ENCODE peak calls at places on chromosomes 7 and 10, in nine cellular contexts. X is vagina; F is OCI-LY7; S is AG04449; J is upper lobe of right lung; P is CD4-positive, alpha-beta T cell; W is upper lobe of left lung; G is heart right ventricle; C is nephron progenitor cell. N is an unnamed sample.

GRCh38 chr7:83936056-83936703 is 258.4 kb downstream of the SEMA3A start:
- DNase-seq in X (no peak), F (peak), S (peak), J (no peak), P (peak), W (peak), G (peak), C (peak), N (peak)

GRCh38 chr7:104848386-104848990 is 165.5 kb upstream of the KMT2E start:
- DNase-seq in X (no peak), F (peak), S (no peak), J (no peak), P (peak), W (no peak), G (peak), C (peak), N (peak)

GRCh38 chr10:69315100-69315542 is 36.8 kb downstream of the HK1 start:
- DNase-seq in X (no peak), F (no peak), S (no peak), J (no peak), P (no peak), W (no peak), G (no peak), C (no peak), N (no peak)

GRCh38 chr7:83689855-83690254 is 40.9 kb upstream of the SEMA3E start:
- DNase-seq in X (no peak), F (no peak), S (no peak), J (no peak), P (no peak), W (no peak), G (no peak), C (no peak), N (no peak)

GRCh38 chr10:29811751-29812427 is 177.1 kb upstream of the SVIL start:
- DNase-seq in X (no peak), F (no peak), S (peak), J (no peak), P (no peak), W (no peak), G (peak), C (no peak), N (peak)

GRCh38 chr7:100089458-100090201 is 861 bp downstream of the COPS6 start:
- DNase-seq in X (no peak), F (no peak), S (no peak), J (no peak), P (no peak), W (no peak), G (no peak), C (no peak), N (peak)

GRCh38 chr10:57579926-57580325 is 687.8 kb downstream of the IPMK start:
- DNase-seq in X (no peak), F (peak), S (no peak), J (no peak), P (no peak), W (no peak), G (peak), C (no peak), N (no peak)

GRCh38 chr10:66982792-66983481 is 57.1 kb downstream of the LRRTM3 start:
- DNase-seq in X (no peak), F (no peak), S (no peak), J (no peak), P (no peak), W (no peak), G (no peak), C (peak), N (no peak)

GRCh38 chr7:149375234-149376008 is 85.4 kb downstream of the ZNF777 start:
- DNase-seq in X (no peak), F (no peak), S (no peak), J (no peak), P (no peak), W (no peak), G (no peak), C (no peak), N (no peak)

GRCh38 chr10:79050896-79051555 is 17.7 kb upstream of the ZMIZ1 start:
- DNase-seq in X (no peak), F (no peak), S (no peak), J (peak), P (no peak), W (peak), G (no peak), C (no peak), N (peak)

GRCh38 chr10:124955243-124955642 is 13.3 kb downstream of the ZRANB1 start:
- DNase-seq in X (no peak), F (no peak), S (no peak), J (no peak), P (no peak), W (no peak), G (no peak), C (no peak), N (no peak)

GRCh38 chr7:80883188-80884025 is 35.4 kb downstream of the SEMA3C start:
- DNase-seq in X (no peak), F (no peak), S (peak), J (no peak), P (no peak), W (peak), G (no peak), C (no peak), N (no peak)

GRCh38 chr7:120588411-120588810 is 269.5 kb downstream of the TSPAN12 start:
- DNase-seq in X (no peak), F (no peak), S (no peak), J (no peak), P (no peak), W (no peak), G (no peak), C (no peak), N (no peak)

GRCh38 chr7:41890631-41891265 is 187.9 kb upstream of the INHBA start:
- DNase-seq in X (no peak), F (no peak), S (no peak), J (no peak), P (no peak), W (no peak), G (peak), C (no peak), N (no peak)

GRCh38 chr7:41893656-41894055 is 190.8 kb upstream of the INHBA start:
- DNase-seq in X (no peak), F (no peak), S (no peak), J (no peak), P (no peak), W (no peak), G (no peak), C (no peak), N (no peak)

GRCh38 chr7:41889472-41889871 is 186.6 kb upstream of the INHBA start:
- DNase-seq in X (no peak), F (no peak), S (no peak), J (no peak), P (no peak), W (no peak), G (no peak), C (no peak), N (peak)

GRCh38 chr7:41889040-41889439 is 186.2 kb upstream of the INHBA start:
- DNase-seq in X (no peak), F (no peak), S (no peak), J (no peak), P (no peak), W (no peak), G (no peak), C (no peak), N (no peak)

GRCh38 chr7:41891967-41892755 is 189.3 kb upstream of the INHBA start:
- DNase-seq in X (no peak), F (peak), S (no peak), J (no peak), P (no peak), W (no peak), G (peak), C (peak), N (peak)
- TF ChIP-seq CTCF in X (no peak), F (peak), S (peak), J (no peak), P (no peak), W (no peak), G (no peak), C (peak), N (no peak)

DNA sequence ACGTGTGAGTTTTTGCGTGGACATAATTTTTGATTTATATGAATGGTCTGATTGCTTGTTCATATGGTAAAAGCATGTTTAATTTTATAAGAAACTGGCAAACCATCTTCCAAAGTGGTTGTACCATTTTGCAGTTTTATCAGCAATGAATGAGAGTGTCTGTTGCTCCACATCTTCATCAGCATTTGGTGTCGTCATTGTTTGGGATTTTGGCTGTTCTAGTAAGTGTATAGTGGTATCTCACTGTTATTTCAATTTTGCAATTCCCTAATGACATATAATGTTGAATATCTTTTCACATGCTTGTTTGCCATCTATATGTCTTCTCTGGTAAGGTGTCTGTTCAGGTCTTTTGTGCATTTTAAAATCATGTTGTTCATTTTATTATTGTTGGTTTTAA is 13.2 kb upstream of the PLCE1 start:
- DNase-seq in X (no peak), F (no peak), S (no peak), J (no peak), P (no peak), W (no peak), G (no peak), C (no peak), N (no peak)
- TF ChIP-seq CTCF in X (no peak), F (no peak), S (no peak), J (no peak), P (no peak), W (no peak), G (no peak), C (no peak), N (no peak)

DNA sequence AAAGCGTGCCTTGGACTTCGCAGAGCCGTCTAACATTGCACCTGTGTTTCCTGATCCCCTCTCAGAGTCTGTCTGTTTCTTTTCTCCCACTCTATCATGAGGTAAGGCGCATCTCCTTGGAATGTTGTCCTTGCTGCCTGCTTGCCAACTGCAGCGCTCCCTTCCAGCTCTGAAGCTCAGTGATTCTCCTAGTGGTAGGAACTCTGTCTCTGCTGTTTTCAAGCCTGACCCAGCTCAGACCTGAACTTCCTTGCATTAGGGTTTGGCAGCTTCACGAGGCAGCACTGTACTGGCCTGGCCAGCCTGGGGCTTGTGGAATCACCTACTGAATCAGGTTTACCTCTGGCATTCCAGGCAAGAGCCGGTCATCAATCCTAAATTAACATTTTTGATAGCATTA is 123.9 kb downstream of the CREB5 start:
- DNase-seq in X (no peak), F (no peak), S (no peak), J (no peak), P (no peak), W (no peak), G (no peak), C (peak), N (no peak)
- TF ChIP-seq CTCF in X (no peak), F (no peak), S (peak), J (peak), P (no peak), W (no peak), G (no peak), C (peak), N (no peak)

DNA sequence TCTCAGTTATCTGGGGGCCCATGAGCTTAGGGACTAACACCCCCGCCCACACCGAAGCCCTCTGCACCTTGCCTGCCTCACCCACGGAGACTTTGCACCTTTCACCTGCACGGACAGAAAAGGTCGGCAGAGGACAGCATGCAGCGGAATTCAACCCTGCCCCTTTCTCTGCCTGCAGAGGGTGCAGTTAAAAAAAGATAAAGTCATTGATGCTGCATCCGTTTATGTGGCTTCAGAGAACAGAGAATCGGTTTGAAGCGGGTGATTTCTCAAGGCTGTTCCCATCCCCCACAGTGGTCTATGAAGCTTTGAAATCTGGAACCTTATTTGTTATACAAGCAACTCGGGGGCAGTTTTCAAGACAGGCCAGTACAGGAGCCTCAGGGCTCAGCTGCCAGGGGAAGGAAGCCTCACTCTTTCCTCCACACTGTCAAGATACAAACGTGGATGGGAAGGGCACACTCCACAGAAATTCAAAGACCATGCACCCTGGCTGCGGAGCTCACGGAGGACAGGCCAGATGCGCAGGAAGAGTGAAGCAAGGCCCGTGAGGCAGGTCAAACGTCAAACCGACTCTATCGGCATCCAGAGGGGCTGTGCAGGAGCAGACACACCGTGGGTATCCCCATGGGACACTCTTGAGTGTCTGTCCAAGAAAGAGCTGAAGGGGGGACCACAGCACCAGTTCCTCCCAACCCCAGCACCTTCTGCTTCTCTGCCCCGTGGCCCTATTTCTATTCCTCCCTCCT is 66.3 kb downstream of the INSIG1 start:
- DNase-seq in X (no peak), F (peak), S (no peak), J (peak), P (no peak), W (no peak), G (no peak), C (no peak), N (peak)
- TF ChIP-seq CTCF in X (no peak), F (peak), S (no peak), J (no peak), P (no peak), W (no peak), G (no peak), C (no peak), N (no peak)

DNA sequence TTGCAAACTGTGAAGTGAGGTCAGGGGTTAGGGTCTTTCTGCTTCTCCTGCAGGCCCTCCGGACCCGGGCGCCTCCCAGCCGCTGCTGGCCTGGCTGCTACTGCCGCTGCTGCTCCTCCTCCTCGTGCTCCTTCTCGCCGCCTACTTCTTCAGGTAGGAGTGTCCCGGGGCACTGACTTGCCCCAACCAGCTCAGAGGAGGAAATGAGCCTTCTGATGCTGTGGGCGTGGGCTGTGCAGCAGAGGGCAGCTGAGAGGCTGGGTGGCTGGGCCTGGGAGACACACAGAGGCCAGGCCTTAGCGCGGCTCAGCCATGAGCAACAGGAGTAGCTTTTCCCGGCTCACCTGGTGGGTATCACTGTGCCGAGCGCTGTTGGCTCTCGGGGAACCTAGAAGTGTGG is 78.9 kb downstream of the MKI67 start:
- DNase-seq in X (no peak), F (peak), S (no peak), J (peak), P (peak), W (peak), G (peak), C (peak), N (peak)
- TF ChIP-seq CTCF in X (no peak), F (peak), S (no peak), J (no peak), P (no peak), W (no peak), G (no peak), C (no peak), N (no peak)

GRCh38 chr7:40043164-40043563 is 91.3 kb downstream of the MPLKIP start:
- DNase-seq in X (no peak), F (no peak), S (no peak), J (no peak), P (no peak), W (no peak), G (no peak), C (no peak), N (no peak)

GRCh38 chr7:40047661-40048060 is 86.8 kb downstream of the MPLKIP start:
- DNase-seq in X (no peak), F (peak), S (no peak), J (no peak), P (no peak), W (no peak), G (no peak), C (no peak), N (no peak)
- TF ChIP-seq CTCF in X (no peak), F (peak), S (no peak), J (no peak), P (no peak), W (no peak), G (no peak), C (no peak), N (peak)

DNA sequence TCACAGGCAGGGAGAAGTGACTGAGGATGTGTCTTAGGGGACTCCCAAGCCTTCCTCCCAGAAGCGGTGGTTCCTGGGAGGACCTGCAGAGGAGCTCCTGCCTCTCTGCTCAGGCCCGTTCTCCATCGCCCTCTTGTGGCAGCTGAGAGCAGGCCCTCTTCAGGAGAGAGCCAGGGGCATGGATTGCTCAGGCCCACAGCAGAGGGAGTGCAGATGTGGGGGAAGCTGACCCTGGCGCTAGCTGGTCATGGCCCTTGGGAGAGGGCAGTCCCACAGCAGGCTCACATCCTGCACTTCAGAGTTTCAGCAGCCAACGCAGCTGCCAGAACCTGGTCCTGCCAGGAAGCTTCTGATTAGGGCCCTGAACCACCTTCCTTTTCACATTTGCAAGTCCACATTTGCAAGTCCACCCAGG is 94.8 kb upstream of the TARP start:
- DNase-seq in X (no peak), F (peak), S (peak), J (peak), P (peak), W (peak), G (peak), C (peak), N (peak)
- TF ChIP-seq CTCF in X (no peak), F (peak), S (peak), J (peak), P (peak), W (peak), G (peak), C (peak), N (peak)